ENCODE peak calls at places on chromosomes 5 and 9, in five cellular contexts. S, V, K, I and D are unnamed samples.

GRCh38 chr9:129111762-129112151 is 542 bp downstream of the PTPA start:
- DNase-seq in V (peak), S (peak), K (no peak), I (no peak), D (peak)

GRCh38 chr5:167643616-167644015 is 647.8 kb upstream of the WWC1 start:
- DNase-seq in I (no peak), K (no peak), V (no peak), S (no peak), D (no peak)

GRCh38 chr9:13125261-13125660 is 154.2 kb downstream of the MPDZ start:
- DNase-seq in K (no peak), I (no peak), S (no peak), V (peak), D (no peak)

GRCh38 chr5:172110921-172111873 is 76.8 kb downstream of the STK10 start:
- DNase-seq in I (peak), S (no peak), V (peak), K (no peak), D (no peak)

GRCh38 chr9:7534211-7534935 is 265.2 kb downstream of the DMAC1 start:
- DNase-seq in V (no peak), S (no peak), I (no peak), K (no peak), D (no peak)

GRCh38 chr5:59798862-59799667 is 94.5 kb downstream of the PDE4D start:
- DNase-seq in V (no peak), I (no peak), S (peak), K (no peak), D (peak)

GRCh38 chr9:18385676-18386075 is 88.3 kb upstream of the ADAMTSL1 start:
- DNase-seq in K (no peak), S (no peak), V (peak), I (no peak), D (no peak)

GRCh38 chr9:122265265-122265900 is 701 bp downstream of the MRRF start:
- DNase-seq in V (peak), K (no peak), S (peak), I (no peak), D (peak)

GRCh38 chr5:94545870-94546625 is 72.4 kb downstream of the KIAA0825 start:
- DNase-seq in I (no peak), V (no peak), S (no peak), K (no peak), D (no peak)

GRCh38 chr5:172266071-172266675 is 17.4 kb downstream of the UBTD2 start:
- DNase-seq in I (no peak), V (peak), K (no peak), S (no peak), D (no peak)

GRCh38 chr5:135493406-135494180 is 41.4 kb upstream of the TIFAB start:
- DNase-seq in K (no peak), V (peak), S (peak), I (no peak), D (peak)

GRCh38 chr5:44246986-44247385 is 142.2 kb downstream of the FGF10 start:
- DNase-seq in I (no peak), V (no peak), K (no peak), S (no peak), D (no peak)

GRCh38 chr5:179278546-179278945 is 66.7 kb downstream of the ADAMTS2 start:
- DNase-seq in K (no peak), I (no peak), V (no peak), S (no peak), D (no peak)

GRCh38 chr5:77514457-77514856 is 22.3 kb upstream of the WDR41 start:
- DNase-seq in S (no peak), V (no peak), I (no peak), K (no peak), D (no peak)

DNA sequence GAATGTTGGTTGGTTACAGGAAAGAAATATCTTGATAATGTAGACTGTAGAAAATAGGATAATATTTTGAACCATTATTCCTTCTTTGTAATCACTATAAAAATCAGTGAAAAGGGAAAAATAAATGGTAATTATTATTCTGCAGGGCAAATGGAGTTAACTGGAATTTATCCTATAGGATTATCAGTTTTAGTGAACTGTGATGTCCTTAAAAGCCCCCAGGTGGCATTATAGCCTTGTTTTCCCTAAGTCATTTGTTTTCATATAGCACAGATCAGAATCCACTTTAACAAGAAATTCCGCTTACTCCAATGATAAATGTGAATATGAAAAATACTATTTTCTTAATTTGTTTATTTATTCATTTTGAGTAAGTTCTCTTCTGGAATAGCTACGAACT is 26.2 kb upstream of the WDR41 start:
- DNase-seq in K (no peak), S (peak), I (no peak), V (peak), D (no peak)
- TF ChIP-seq CTCF in K (no peak), S (peak), I (no peak), V (peak), D (peak)

GRCh38 chr5:80959138-80959537 is 1.0 kb upstream of the RASGRF2 start:
- DNase-seq in K (no peak), V (no peak), S (no peak), I (no peak), D (no peak)

GRCh38 chr5:80959768-80960442 is at the start of gene RASGRF2:
- DNase-seq in K (peak), S (peak), I (no peak), V (peak), D (no peak)

GRCh38 chr5:80962630-80963520 is 2.7 kb downstream of the RASGRF2 start:
- DNase-seq in V (no peak), S (no peak), K (no peak), I (no peak), D (no peak)

GRCh38 chr5:80961376-80962281 is 1.5 kb downstream of the RASGRF2 start:
- DNase-seq in K (no peak), S (no peak), I (no peak), V (peak), D (no peak)

GRCh38 chr5:80960531-80961375 is 590 bp downstream of the RASGRF2 start:
- DNase-seq in S (peak), V (peak), K (peak), I (no peak), D (peak)
- TF ChIP-seq CTCF in S (peak), V (peak), K (no peak), I (no peak), D (no peak)

GRCh38 chr5:859798-860296 is 9.1 kb upstream of the ZDHHC11 start:
- DNase-seq in K (peak), V (no peak), I (no peak), S (no peak), D (no peak)
- TF ChIP-seq CTCF in K (no peak), V (no peak), I (no peak), S (no peak), D (no peak)

DNA sequence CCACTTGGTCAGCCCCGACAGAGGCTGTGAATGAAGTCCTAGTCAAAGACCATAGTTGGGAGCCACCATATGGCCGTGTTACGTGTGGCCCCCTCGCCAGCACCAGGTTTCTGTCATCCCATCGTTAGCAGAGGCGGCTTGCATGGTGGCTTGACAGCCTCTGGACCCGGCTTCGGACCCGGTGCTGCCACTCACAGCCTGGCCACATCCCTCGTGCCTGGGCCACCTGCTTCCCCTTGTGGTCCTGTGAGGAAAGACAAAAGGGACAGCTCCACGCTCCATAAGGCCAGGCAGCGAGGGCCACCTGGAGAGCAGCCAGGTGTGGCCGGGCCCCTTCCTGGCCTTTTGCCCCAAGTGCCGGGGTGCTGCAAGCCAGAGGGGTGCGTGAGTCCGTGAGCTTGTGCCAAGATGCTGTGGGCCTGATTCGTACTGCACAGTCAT is 6.2 kb downstream of the NKD2 start:
- DNase-seq in V (no peak), S (no peak), I (no peak), K (no peak), D (no peak)
- TF ChIP-seq CTCF in V (no peak), S (no peak), I (no peak), K (no peak), D (no peak)

GRCh38 chr9:36987891-36988290 is 46.2 kb downstream of the PAX5 start:
- DNase-seq in S (no peak), V (peak), K (no peak), I (no peak), D (peak)

GRCh38 chr9:36992501-36993316 is 41.4 kb downstream of the PAX5 start:
- DNase-seq in V (no peak), K (no peak), S (no peak), I (no peak), D (no peak)

GRCh38 chr9:36993933-36994764 is 39.9 kb downstream of the PAX5 start:
- DNase-seq in I (no peak), V (no peak), S (no peak), K (no peak), D (no peak)

GRCh38 chr9:36988848-36989247 is 45.2 kb downstream of the PAX5 start:
- DNase-seq in K (no peak), I (no peak), V (no peak), S (no peak), D (no peak)

GRCh38 chr9:36991516-36992134 is 42.4 kb downstream of the PAX5 start:
- DNase-seq in K (no peak), I (no peak), S (peak), V (no peak), D (peak)
- TF ChIP-seq CTCF in K (no peak), I (peak), S (peak), V (peak), D (peak)

GRCh38 chr9:136617746-136618577 is 44.8 kb upstream of the EGFL7 start:
- DNase-seq in K (peak), V (no peak), S (no peak), I (no peak), D (no peak)
- TF ChIP-seq CTCF in K (no peak), V (no peak), S (no peak), I (no peak), D (no peak)

DNA sequence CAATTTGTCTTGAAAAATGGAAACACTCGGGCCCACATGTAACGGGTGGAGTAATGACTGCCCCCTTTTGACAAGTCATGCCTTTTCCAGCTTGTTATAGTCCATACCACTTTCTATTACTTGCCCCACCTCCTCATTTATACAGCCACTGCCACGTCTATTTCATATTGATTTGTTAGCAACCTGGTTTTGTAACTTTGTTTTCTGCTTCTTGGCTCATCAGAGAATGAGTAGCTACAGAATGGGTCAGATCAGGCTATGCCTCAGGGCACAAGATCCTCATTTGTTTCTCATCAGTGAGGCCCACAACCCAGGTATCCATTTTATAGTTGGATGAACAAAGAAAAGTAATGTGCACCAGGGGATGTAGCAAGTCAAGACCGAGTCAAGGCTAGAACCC is 1.7 kb downstream of the GFRA3 start:
- DNase-seq in V (no peak), I (no peak), S (no peak), K (no peak), D (no peak)
- TF ChIP-seq CTCF in V (no peak), I (no peak), S (no peak), K (no peak), D (no peak)

GRCh38 chr5:150765789-150766149 is 7.0 kb upstream of the DCTN4 start:
- DNase-seq in S (no peak), V (no peak), K (no peak), I (no peak), D (no peak)

GRCh38 chr5:150765019-150765788 is 6.4 kb upstream of the DCTN4 start:
- DNase-seq in K (no peak), S (no peak), I (no peak), V (no peak), D (no peak)

GRCh38 chr5:150764530-150764929 is 5.7 kb upstream of the DCTN4 start:
- DNase-seq in S (no peak), I (no peak), V (no peak), K (no peak), D (no peak)

GRCh38 chr5:150762216-150762615 is 3.4 kb upstream of the DCTN4 start:
- DNase-seq in I (no peak), K (no peak), V (no peak), S (no peak), D (no peak)

DNA sequence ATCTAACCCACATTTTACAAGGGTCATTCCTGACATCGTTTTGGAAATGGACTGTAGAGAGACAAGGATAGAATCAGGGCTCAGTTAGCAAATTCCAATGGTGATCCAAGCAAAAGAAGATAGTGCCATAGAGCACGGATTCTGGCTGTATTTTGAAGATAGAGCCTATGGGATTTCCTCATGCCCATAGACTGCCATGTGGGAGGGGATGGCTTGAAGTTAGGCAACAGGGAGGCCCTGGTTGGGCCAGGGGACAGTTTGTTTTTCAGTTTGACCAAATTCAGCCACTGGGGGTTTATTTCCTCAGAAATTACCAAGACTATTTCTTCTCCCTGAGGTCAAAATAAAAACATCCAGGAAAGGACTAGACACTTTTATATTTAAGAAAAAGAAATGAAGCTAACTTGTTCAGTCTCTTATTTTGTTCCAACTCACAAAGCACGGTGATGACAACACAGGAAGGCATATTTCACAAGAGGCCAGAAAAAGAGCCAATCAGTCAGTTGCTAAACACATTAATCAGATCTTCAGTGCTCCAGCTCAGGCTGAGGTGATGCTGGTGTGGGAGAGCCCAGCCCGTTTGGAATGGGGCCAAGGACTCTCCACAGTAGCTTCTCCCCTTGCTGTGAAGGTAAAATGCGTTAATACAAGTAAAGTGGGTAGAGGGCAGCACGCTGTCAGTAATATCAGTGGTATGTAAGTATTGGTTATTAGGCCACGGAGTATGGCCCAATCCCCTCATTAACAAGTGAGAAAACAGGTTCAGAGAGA is 4.4 kb upstream of the DCTN4 start:
- DNase-seq in I (no peak), V (peak), K (peak), S (peak), D (peak)
- TF ChIP-seq CTCF in I (no peak), V (no peak), K (no peak), S (no peak), D (peak)